ENCODE peak calls at places on chromosome 19, in six cellular contexts. W is HTR-8/SVneo, D is non-pigmented ciliary epithelial cell, N is fibroblast of pulmonary artery, G is adipocyte, P is NCI-H2081. Z is an unnamed sample.
A peak's percentile ranks its signal among the peaks of the same experiment; 100 is the strongest.

GRCh38 chr19:23769691-23770468 is 11.2 kb upstream of the ZNF681 start:
- DNase-seq in N (no peak), W (no peak), D (no peak), P (no peak), G (no peak), Z (no peak)

GRCh38 chr19:29502581-29502850 is 23.3 kb upstream of the VSTM2B start:
- DNase-seq in N (no peak), W (no peak), G (no peak), D (no peak), P (no peak), Z (no peak)

GRCh38 chr19:1042689-1043511 is 3.0 kb downstream of the ABCA7 start:
- DNase-seq in D (no peak), N (no peak), G (no peak), W (no peak), P (no peak), Z (peak; percentile 42)

GRCh38 chr19:55173717-55174409 is 6.2 kb downstream of the SYT5 start:
- DNase-seq in G (peak; percentile 62), P (peak; percentile 51), D (no peak), W (peak; percentile 84), N (peak; percentile 78), Z (peak; percentile 37)

GRCh38 chr19:48492925-48493717 is 18.5 kb downstream of the LMTK3 start:
- DNase-seq in G (peak; percentile 99), D (peak; percentile 76), P (peak; percentile 70), N (peak; percentile 99), W (peak; percentile 94), Z (peak; percentile 96)

GRCh38 chr19:18967358-18968146 is 26.5 kb upstream of the HOMER3 start:
- DNase-seq in N (peak; percentile 85), G (peak; percentile 15), P (no peak), D (no peak), W (no peak), Z (no peak)

GRCh38 chr19:55041244-55041626 is 3.2 kb upstream of the GP6 start:
- DNase-seq in W (no peak), G (no peak), D (no peak), P (no peak), N (no peak), Z (no peak)

GRCh38 chr19:15340086-15340485 is 7.7 kb upstream of the BRD4 start:
- DNase-seq in W (no peak), N (no peak), P (no peak), D (no peak), G (no peak), Z (no peak)

GRCh38 chr19:55451522-55452380 is 8.7 kb upstream of the SHISA7 start:
- DNase-seq in G (peak; percentile 38), N (no peak), D (no peak), P (no peak), W (no peak), Z (peak; percentile 57)

GRCh38 chr19:46748325-46749109 is 2.3 kb upstream of the STRN4 start:
- DNase-seq in W (peak; percentile 58), N (peak; percentile 79), P (peak; percentile 22), D (no peak), G (peak; percentile 90), Z (no peak)

GRCh38 chr19:3110126-3110825 is 16.1 kb downstream of the GNA11 start:
- DNase-seq in N (no peak), G (no peak), P (no peak), W (no peak), D (no peak), Z (no peak)

GRCh38 chr19:11446652-11447301 is 11.3 kb downstream of the PRKCSH start:
- DNase-seq in W (peak; percentile 63), N (peak; percentile 33), P (no peak), D (no peak), G (peak; percentile 63), Z (peak; percentile 78)

GRCh38 chr19:53467503-53468262 is at the start of gene ZNF813:
- DNase-seq in G (peak; percentile 97), N (peak; percentile 87), D (no peak), W (peak; percentile 74), P (peak; percentile 43), Z (peak; percentile 92)

GRCh38 chr19:9842834-9843625 is 7.9 kb downstream of the PIN1 start:
- DNase-seq in N (no peak), D (no peak), G (no peak), P (no peak), W (no peak), Z (no peak)

GRCh38 chr19:57351867-57352266 is 796 bp downstream of the ZNF304 start:
- DNase-seq in D (no peak), P (no peak), W (no peak), N (no peak), G (peak; percentile 36), Z (no peak)

GRCh38 chr19:57406516-57407123 is 4.3 kb upstream of the ZNF17 start:
- DNase-seq in D (no peak), N (peak; percentile 68), P (peak; percentile 63), W (peak; percentile 51), G (peak; percentile 83), Z (peak; percentile 59)

GRCh38 chr19:46466536-46467199 is 4.7 kb downstream of the PNMA8A start:
- DNase-seq in N (peak; percentile 84), G (peak; percentile 87), W (peak; percentile 45), P (no peak), D (peak; percentile 55), Z (no peak)

GRCh38 chr19:52453324-52454094 is at the start of gene ZNF578:
- DNase-seq in G (peak; percentile 90), P (peak; percentile 59), D (peak; percentile 53), N (peak; percentile 86), W (peak; percentile 84), Z (peak; percentile 82)

GRCh38 chr19:10491472-10492047 is 11.6 kb downstream of the KEAP1 start:
- DNase-seq in P (no peak), D (no peak), G (no peak), W (no peak), N (no peak), Z (no peak)

GRCh38 chr19:29634731-29635130 is 28.6 kb downstream of the POP4 start:
- DNase-seq in G (no peak), W (no peak), P (no peak), D (no peak), N (no peak), Z (no peak)

GRCh38 chr19:4229179-4229931 is at the start of gene EBI3:
- DNase-seq in D (no peak), W (peak; percentile 59), G (peak; percentile 57), N (peak; percentile 63), P (no peak), Z (no peak)